ENCODE peak calls at places on chromosomes 12 and 14, in six cellular contexts. W, S, O, M, C and Y are unnamed samples.
A peak's percentile ranks its signal among the peaks of the same experiment; 100 is the strongest.

GRCh38 chr12:124110372-124110883 is 137.4 kb downstream of the ZNF664 start:
- ATAC-seq in S (no peak), W (no peak), M (no peak), O (no peak), C (no peak), Y (no peak)

GRCh38 chr12:96375173-96375572 is 25.1 kb downstream of the CDK17 start:
- ATAC-seq in M (no peak), O (no peak), W (peak; percentile 39), S (peak; percentile 74), C (peak; percentile 5), Y (no peak)

GRCh38 chr12:122349078-122349477 is 73.4 kb downstream of the CLIP1 start:
- ATAC-seq in S (no peak), M (no peak), W (no peak), O (no peak), C (no peak), Y (no peak)

GRCh38 chr12:46904406-46905240 is 78.8 kb upstream of the SLC38A4 start:
- ATAC-seq in S (no peak), O (no peak), M (no peak), C (no peak), W (no peak), Y (no peak)

GRCh38 chr12:123634142-123634561 is 523 bp downstream of the GTF2H3 start:
- ATAC-seq in S (no peak), C (no peak), M (no peak), O (no peak), W (peak; percentile 1), Y (no peak)

GRCh38 chr12:52370906-52371608 is 3.8 kb upstream of the KRT85 start:
- ATAC-seq in M (no peak), W (peak; percentile 31), S (no peak), C (peak; percentile 91), O (no peak), Y (peak; percentile 87)

GRCh38 chr12:3617565-3617964 is 126.6 kb downstream of the PRMT8 start:
- ATAC-seq in O (no peak), M (no peak), W (no peak), C (no peak), S (no peak), Y (no peak)

GRCh38 chr14:35403085-35403396 is 1.5 kb downstream of the NFKBIA start:
- ATAC-seq in M (peak; percentile 8), S (no peak), W (peak; percentile 20), C (peak; percentile 3), O (no peak), Y (no peak)

GRCh38 chr12:41034686-41035085 is 153.4 kb upstream of the PDZRN4 start:
- ATAC-seq in O (no peak), C (peak; percentile 15), M (no peak), W (no peak), S (no peak), Y (peak; percentile 48)

GRCh38 chr14:21711360-21711961 is 37.8 kb upstream of the OR4E1 start:
- ATAC-seq in S (no peak), W (peak; percentile 70), M (no peak), O (peak; percentile 57), C (no peak), Y (no peak)

GRCh38 chr14:104585966-104586702 is 6.6 kb downstream of the C14orf180 start:
- ATAC-seq in O (no peak), W (peak; percentile 62), C (peak; percentile 14), S (no peak), M (no peak), Y (no peak)

GRCh38 chr12:60616400-60616799 is 1020.6 kb downstream of the SLC16A7 start:
- ATAC-seq in M (no peak), O (no peak), C (no peak), W (peak; percentile 16), S (no peak), Y (no peak)

GRCh38 chr12:115455268-115455681 is 771.3 kb upstream of the TBX3 start:
- ATAC-seq in S (no peak), C (no peak), M (no peak), W (no peak), O (no peak), Y (no peak)

GRCh38 chr14:59189281-59189821 is 884 bp downstream of the DAAM1 start:
- ATAC-seq in S (peak; percentile 23), C (peak; percentile 13), M (no peak), O (no peak), W (peak; percentile 49), Y (no peak)

GRCh38 chr14:29529418-29529817 is 398.2 kb downstream of the PRKD1 start:
- ATAC-seq in W (no peak), C (no peak), O (no peak), S (no peak), M (no peak), Y (no peak)

GRCh38 chr12:18981732-18982131 is 147.8 kb upstream of the PLEKHA5 start:
- ATAC-seq in S (no peak), W (no peak), O (no peak), M (no peak), C (no peak), Y (no peak)

GRCh38 chr12:87667378-87667777 is 361.8 kb downstream of the C12orf50 start:
- ATAC-seq in W (peak; percentile 49), S (no peak), M (no peak), C (peak; percentile 55), O (no peak), Y (no peak)

GRCh38 chr12:3019005-3019680 is 58.0 kb upstream of the TSPAN9 start:
- ATAC-seq in W (no peak), C (peak; percentile 39), M (peak; percentile 7), S (no peak), O (no peak), Y (no peak)

GRCh38 chr14:101719045-101719645 is 42.4 kb upstream of the PPP2R5C start:
- ATAC-seq in C (peak; percentile 28), S (no peak), W (no peak), M (no peak), O (no peak), Y (peak; percentile 40)

GRCh38 chr14:99230271-99231141 is 41.5 kb downstream of the BCL11B start:
- ATAC-seq in O (peak; percentile 84), W (peak; percentile 52), M (peak; percentile 31), C (peak; percentile 39), S (no peak), Y (no peak)

GRCh38 chr12:119171691-119172090 is 7.0 kb upstream of the HSPB8 start:
- ATAC-seq in S (no peak), M (no peak), C (no peak), W (no peak), O (no peak), Y (no peak)